ENCODE peak calls at places on chromosomes 2 and 18, in five cellular contexts. I is AG04450, D is cardiac muscle cell, Z is ovary, C is NT2/D1. R is an unnamed sample.
A peak's percentile ranks its signal among the peaks of the same experiment; 100 is the strongest.

GRCh38 chr2:236632295-236633218 is 62.9 kb downstream of the ACKR3 start:
- DNase-seq in D (no peak), C (no peak), Z (peak; percentile 5), I (no peak), R (no peak)

GRCh38 chr18:3652380-3653262 is 202.6 kb downstream of the TGIF1 start:
- DNase-seq in C (no peak), D (peak; percentile 77), I (peak; percentile 92), Z (peak; percentile 45), R (no peak)

GRCh38 chr2:238797537-238797936 is 50.3 kb upstream of the TWIST2 start:
- DNase-seq in Z (no peak), C (no peak), I (no peak), D (no peak), R (no peak)

GRCh38 chr2:127392133-127392827 is 4.5 kb upstream of the MAP3K2 start:
- DNase-seq in D (no peak), C (no peak), Z (no peak), I (no peak), R (no peak)

GRCh38 chr2:222701709-222702108 is 30.3 kb downstream of the MOGAT1 start:
- DNase-seq in Z (no peak), I (no peak), C (no peak), D (no peak), R (no peak)

GRCh38 chr2:164917296-164917903 is 37.9 kb downstream of the SLC38A11 start:
- DNase-seq in D (peak; percentile 70), C (peak; percentile 22), Z (peak; percentile 63), I (no peak), R (no peak)

GRCh38 chr2:137192366-137193315 is 427.3 kb downstream of the THSD7B start:
- DNase-seq in I (no peak), Z (no peak), D (no peak), C (no peak), R (no peak)

GRCh38 chr2:178142274-178143065 is 30.2 kb downstream of the RBM45 start:
- DNase-seq in Z (no peak), D (no peak), I (no peak), C (no peak), R (no peak)

GRCh38 chr2:205754285-205754923 is 72.1 kb downstream of the NRP2 start:
- DNase-seq in Z (no peak), C (no peak), I (no peak), D (no peak), R (no peak)

GRCh38 chr18:495017-495416 is 5.5 kb downstream of the COLEC12 start:
- DNase-seq in Z (no peak), I (no peak), D (no peak), C (no peak), R (no peak)

GRCh38 chr2:8929128-8929527 is 74.4 kb downstream of the MBOAT2 start:
- DNase-seq in C (no peak), D (no peak), Z (no peak), I (no peak), R (no peak)

GRCh38 chr18:79755496-79756142 is 42.1 kb upstream of the KCNG2 start:
- DNase-seq in D (no peak), I (no peak), Z (no peak), C (no peak), R (no peak)

GRCh38 chr2:11155326-11156059 is at the start of gene SLC66A3:
- DNase-seq in D (peak; percentile 95), I (peak; percentile 71), C (peak; percentile 68), Z (no peak), R (peak; percentile 91)

GRCh38 chr2:226339616-226340015 is 460.0 kb downstream of the IRS1 start:
- DNase-seq in C (no peak), I (no peak), Z (no peak), D (no peak), R (no peak)

GRCh38 chr2:98769784-98770183 is 38.9 kb upstream of the MGAT4A start:
- DNase-seq in I (no peak), Z (no peak), D (no peak), C (no peak), R (no peak)

GRCh38 chr2:156340818-156341481 is 8.4 kb upstream of the NR4A2 start:
- DNase-seq in C (no peak), I (no peak), D (peak; percentile 23), Z (no peak), R (no peak)

GRCh38 chr18:36831139-36831538 is 2.2 kb downstream of the KIAA1328 start:
- DNase-seq in I (no peak), D (no peak), C (no peak), Z (no peak), R (no peak)

GRCh38 chr18:49638891-49639557 is 77.2 kb downstream of the LIPG start:
- DNase-seq in D (no peak), Z (no peak), I (no peak), C (no peak), R (no peak)

GRCh38 chr2:197219636-197220035 is 90.9 kb downstream of the ANKRD44 start:
- DNase-seq in D (no peak), I (no peak), Z (no peak), C (no peak), R (no peak)

GRCh38 chr2:7508220-7508943 is 591.2 kb downstream of the RNF144A start:
- DNase-seq in I (no peak), Z (no peak), D (no peak), C (no peak), R (no peak)

GRCh38 chr2:6053711-6054393 is 361.7 kb downstream of the SOX11 start:
- DNase-seq in Z (no peak), C (no peak), D (no peak), I (no peak), R (no peak)

GRCh38 chr2:20650412-20650879 is 452 bp downstream of the HS1BP3 start:
- DNase-seq in C (no peak), I (no peak), D (no peak), Z (no peak), R (peak; percentile 61)

GRCh38 chr2:172985139-172985874 is 90.3 kb upstream of the MAP3K20 start:
- DNase-seq in I (no peak), C (no peak), D (no peak), Z (no peak), R (peak; percentile 67)

GRCh38 chr18:50277935-50278334 is 3.4 kb downstream of the MBD1 start:
- DNase-seq in D (no peak), I (no peak), C (no peak), Z (no peak), R (no peak)

GRCh38 chr18:46320297-46320696 is 216.1 kb downstream of the HAUS1 start:
- DNase-seq in D (no peak), I (no peak), Z (no peak), C (no peak), R (no peak)

GRCh38 chr2:127525692-127526141 is 572 bp downstream of the IWS1 start:
- DNase-seq in Z (no peak), C (no peak), D (peak; percentile 58), I (no peak), R (no peak)

GRCh38 chr2:176643711-176644110 is 374.5 kb downstream of the MTX2 start:
- DNase-seq in I (no peak), C (no peak), D (no peak), Z (peak; percentile 21), R (no peak)
- H3K27me3 ChIP-seq in I (peaks cover under 1% of the 10 kb centered on the region), C (peaks cover 24% of the 10 kb centered on the region), D (peaks cover 82% of the 10 kb centered on the region), Z (no peaks in the 10 kb centered on the region), R (peaks cover 63% of the 10 kb centered on the region)

DNA sequence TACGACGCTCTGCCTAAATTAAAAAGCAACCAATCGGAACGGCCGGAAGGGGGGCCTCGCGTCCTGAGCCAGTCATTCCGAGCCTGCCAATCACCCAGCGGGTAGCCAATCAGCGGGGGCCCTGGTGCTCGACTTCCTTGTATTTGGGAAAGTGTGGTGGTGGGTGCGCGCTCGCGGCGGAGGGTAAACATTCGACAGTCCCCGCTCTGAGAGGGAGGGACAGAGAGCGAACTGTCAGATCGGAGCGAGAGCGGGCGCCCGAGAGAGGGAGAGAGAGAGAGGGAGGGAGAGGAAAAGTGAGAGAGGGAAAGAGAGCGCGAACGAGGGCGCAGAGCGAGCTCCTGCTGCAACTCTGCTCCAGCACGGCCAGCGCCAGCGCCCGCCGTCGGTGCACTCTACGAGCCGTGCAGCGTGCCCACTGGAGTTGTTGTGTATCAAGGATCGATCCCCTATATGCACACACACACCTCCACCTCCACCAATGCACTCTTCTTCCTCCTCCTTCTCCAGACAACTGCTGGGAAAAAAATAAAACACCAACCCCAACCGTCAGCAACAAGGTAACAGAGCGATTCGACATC is at the start of gene POU3F3:
- DNase-seq in I (no peak), Z (peak; percentile 47), D (peak; percentile 87), C (peak; percentile 95), R (no peak)
- H3K27me3 ChIP-seq in I (peaks cover 58% of the 10 kb centered on the region), Z (no peaks in the 10 kb centered on the region), D (peaks cover 96% of the 10 kb centered on the region), C (peaks cover 86% of the 10 kb centered on the region), R (peaks cover 87% of the 10 kb centered on the region)

DNA sequence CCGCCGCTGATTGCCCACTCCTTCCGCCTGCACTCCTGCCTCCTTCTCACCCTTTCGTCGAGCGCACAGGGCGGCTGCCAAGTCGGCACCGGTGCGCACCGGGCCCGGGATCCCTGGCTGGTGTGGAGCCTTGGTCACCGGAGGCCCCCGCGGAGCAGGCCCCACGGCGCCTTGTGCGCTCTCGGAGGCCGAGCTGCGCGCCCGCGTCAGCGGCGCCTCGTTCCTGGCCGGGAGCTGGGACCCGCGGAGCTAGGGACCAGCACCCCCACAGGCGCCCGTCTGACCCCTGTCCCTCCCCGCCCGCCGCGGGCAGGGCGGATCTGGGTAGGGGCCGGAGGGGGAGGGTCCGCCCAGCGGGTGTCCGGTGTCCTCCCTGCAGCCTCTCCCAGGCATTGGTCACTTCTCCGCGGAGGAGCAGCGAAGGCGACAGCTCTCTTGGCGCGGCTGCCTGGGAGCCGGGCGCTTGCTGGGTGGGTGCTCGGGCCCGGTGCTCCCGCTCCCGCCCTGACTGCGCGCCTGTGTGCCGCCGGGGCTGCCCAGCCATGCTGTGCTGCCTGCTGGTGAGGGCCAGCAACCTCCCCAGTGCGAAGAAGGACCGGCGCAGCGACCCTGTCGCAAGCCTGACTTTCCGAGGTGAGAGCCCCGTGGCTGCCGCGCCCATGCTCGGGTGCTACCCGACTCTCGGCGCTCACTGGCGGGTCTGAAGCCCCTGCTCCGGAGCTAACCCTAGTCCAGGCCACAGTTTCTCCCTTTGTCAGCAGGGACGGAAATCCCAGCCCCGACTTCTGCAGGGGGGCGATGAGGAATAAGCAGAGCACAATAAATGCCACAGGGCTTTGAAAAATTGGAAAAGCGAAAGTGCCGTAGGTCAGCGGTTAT is 13.2 kb downstream of the DYSF start:
- DNase-seq in Z (no peak), I (no peak), D (peak; percentile 91), C (no peak), R (peak; percentile 56)
- H3K27me3 ChIP-seq in Z (no peaks in the 10 kb centered on the region), I (peaks cover 66% of the 10 kb centered on the region), D (peaks cover 29% of the 10 kb centered on the region), C (peaks cover 60% of the 10 kb centered on the region), R (peaks cover 24% of the 10 kb centered on the region)

GRCh38 chr2:169358016-169358415 is 4.3 kb downstream of the LRP2 start:
- DNase-seq in I (no peak), C (no peak), D (no peak), Z (no peak), R (no peak)
- H3K27me3 ChIP-seq in I (peaks cover 33% of the 10 kb centered on the region), C (peaks cover 40% of the 10 kb centered on the region), D (peaks cover 27% of the 10 kb centered on the region), Z (no peaks in the 10 kb centered on the region), R (peaks cover 20% of the 10 kb centered on the region)

DNA sequence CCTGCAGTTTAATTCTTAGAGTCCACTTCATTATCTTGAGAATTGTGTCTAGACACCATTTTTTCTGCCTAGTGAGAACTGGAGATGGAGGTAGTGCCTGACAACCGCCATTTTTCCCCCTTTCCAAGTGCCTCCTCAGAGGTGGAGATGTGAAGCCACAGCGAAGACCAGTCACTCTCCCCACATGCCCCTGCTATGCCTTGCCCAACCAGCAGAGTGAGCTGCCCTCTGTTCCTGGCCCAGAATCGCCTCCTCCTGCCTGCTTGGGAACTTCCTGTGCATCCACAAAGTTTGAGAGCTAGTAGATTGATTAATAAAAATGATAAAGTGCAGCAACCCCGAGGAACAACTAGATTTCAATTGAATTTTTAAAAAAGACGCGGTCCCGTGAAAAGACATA is 123.3 kb downstream of the CLIP4 start:
- DNase-seq in C (peak; percentile 30), Z (no peak), D (peak; percentile 39), I (no peak), R (no peak)
- H3K27me3 ChIP-seq in C (no peaks in the 10 kb centered on the region), Z (no peaks in the 10 kb centered on the region), D (no peaks in the 10 kb centered on the region), I (peaks cover 27% of the 10 kb centered on the region), R (peaks cover 17% of the 10 kb centered on the region)